ENCODE peak calls at places on chromosomes 13 and 19, in four cellular contexts. I, U, G and D are unnamed samples.

GRCh38 chr19:41377977-41378707 is 1.8 kb downstream of the TMEM91 start:
- DNase-seq in G (peak; percentile 58), I (no peak), U (peak; percentile 90), D (no peak)

GRCh38 chr13:40192516-40193257 is 473.8 kb downstream of the FOXO1 start:
- DNase-seq in U (no peak), G (no peak), I (no peak), D (no peak)

GRCh38 chr13:80850771-80851170 is 509.8 kb upstream of the SPRY2 start:
- DNase-seq in G (no peak), U (peak; percentile 23), I (no peak), D (no peak)

GRCh38 chr19:9917322-9917721 is 19.0 kb downstream of the OLFM2 start:
- DNase-seq in G (peak; percentile 82), U (peak; percentile 91), I (peak; percentile 52), D (peak; percentile 58)

GRCh38 chr19:10424011-10424637 is 3.8 kb downstream of the PDE4A start:
- DNase-seq in U (peak; percentile 87), G (peak; percentile 93), I (peak; percentile 73), D (peak; percentile 64)

GRCh38 chr13:41458187-41458938 is 1.0 kb downstream of the RGCC start:
- DNase-seq in G (no peak), U (peak; percentile 55), I (peak; percentile 52), D (peak; percentile 42)

GRCh38 chr13:26518433-26519084 is 38.9 kb upstream of the WASF3 start:
- DNase-seq in I (no peak), G (no peak), U (peak; percentile 69), D (no peak)

GRCh38 chr13:105273665-105274222 is 1261.7 kb downstream of the EFNB2 start:
- DNase-seq in I (no peak), G (no peak), U (no peak), D (no peak)

GRCh38 chr19:46634045-46634655 is 1.9 kb downstream of the GNG8 start:
- DNase-seq in I (peak; percentile 75), U (peak; percentile 96), G (peak; percentile 86), D (peak; percentile 85)

GRCh38 chr19:11378319-11379189 is 4.1 kb downstream of the SWSAP1 start:
- DNase-seq in G (peak; percentile 64), U (peak; percentile 86), I (peak; percentile 49), D (peak; percentile 80)

GRCh38 chr13:94464771-94465170 is 14.7 kb downstream of the DCT start:
- DNase-seq in U (no peak), I (no peak), G (no peak), D (no peak)

GRCh38 chr13:112756967-112757758 is 67.3 kb downstream of the ATP11A start:
- DNase-seq in I (no peak), U (no peak), G (no peak), D (no peak)

GRCh38 chr13:28231642-28232041 is 93.3 kb downstream of the PAN3 start:
- DNase-seq in I (no peak), G (no peak), U (no peak), D (no peak)

GRCh38 chr19:10395003-10395402 is 8.3 kb downstream of the CDC37 start:
- DNase-seq in G (no peak), U (no peak), I (no peak), D (no peak)

DNA sequence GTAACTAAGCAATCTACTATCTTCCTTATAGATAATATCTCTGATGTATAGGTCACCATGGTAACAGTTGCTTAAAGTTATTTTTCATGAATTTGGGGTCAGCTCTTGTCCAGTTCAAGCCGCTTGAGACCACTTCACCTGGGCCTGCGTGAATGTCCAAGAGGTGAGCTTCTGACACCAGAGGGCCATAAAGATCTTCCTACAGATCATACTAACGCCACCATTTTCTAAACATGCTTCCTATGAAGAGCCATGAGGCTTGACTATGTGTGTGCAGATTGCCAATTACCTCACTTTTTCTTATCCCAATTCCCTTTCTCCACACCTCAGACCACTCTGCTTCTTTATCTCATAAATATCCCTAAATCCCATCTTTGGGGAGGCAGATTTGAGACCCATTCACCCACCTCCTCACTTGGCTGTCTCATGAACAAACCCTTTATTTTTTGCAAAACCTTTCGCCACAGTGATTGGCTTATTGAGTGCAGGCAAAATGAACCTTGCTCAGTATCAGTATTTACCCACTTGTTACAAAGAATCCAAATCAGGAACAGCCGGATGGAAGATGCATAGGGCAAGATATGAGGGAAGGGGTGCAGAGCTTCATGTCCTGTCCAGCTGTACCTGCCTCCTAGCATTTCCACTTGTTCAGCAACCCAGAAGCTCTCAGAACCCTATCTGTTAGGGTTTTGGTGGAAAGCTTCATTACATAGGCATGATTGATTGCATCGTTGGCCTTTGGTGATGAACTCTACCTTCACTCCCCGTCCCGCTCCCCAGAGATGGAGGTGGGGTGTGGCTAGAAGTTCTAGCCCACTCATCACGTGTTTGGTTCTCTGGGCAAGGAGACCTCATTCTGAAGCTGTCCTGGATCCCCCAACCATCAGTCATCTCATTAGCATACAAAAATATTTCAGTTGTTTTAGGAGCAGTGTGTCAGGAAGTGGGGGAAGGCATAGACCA is 34.2 kb downstream of the FAM187B start:
- DNase-seq in U (no peak), I (no peak), G (no peak), D (no peak)
- TF ChIP-seq CTCF in U (peak; percentile 39), I (no peak), G (no peak), D (no peak)

GRCh38 chr19:44757057-44757734 is 8.7 kb downstream of the BCL3 start:
- DNase-seq in I (no peak), G (peak; percentile 65), U (peak; percentile 49), D (no peak)
- TF ChIP-seq EZH2 in I (no peak), G (no peak), U (peak; percentile 68), D (no peak)

GRCh38 chr19:13788991-13789390 is 6.3 kb upstream of the ZSWIM4 start:
- DNase-seq in G (no peak), I (no peak), U (no peak), D (no peak)
- TF ChIP-seq CTCF in G (no peak), I (no peak), U (no peak), D (no peak)

DNA sequence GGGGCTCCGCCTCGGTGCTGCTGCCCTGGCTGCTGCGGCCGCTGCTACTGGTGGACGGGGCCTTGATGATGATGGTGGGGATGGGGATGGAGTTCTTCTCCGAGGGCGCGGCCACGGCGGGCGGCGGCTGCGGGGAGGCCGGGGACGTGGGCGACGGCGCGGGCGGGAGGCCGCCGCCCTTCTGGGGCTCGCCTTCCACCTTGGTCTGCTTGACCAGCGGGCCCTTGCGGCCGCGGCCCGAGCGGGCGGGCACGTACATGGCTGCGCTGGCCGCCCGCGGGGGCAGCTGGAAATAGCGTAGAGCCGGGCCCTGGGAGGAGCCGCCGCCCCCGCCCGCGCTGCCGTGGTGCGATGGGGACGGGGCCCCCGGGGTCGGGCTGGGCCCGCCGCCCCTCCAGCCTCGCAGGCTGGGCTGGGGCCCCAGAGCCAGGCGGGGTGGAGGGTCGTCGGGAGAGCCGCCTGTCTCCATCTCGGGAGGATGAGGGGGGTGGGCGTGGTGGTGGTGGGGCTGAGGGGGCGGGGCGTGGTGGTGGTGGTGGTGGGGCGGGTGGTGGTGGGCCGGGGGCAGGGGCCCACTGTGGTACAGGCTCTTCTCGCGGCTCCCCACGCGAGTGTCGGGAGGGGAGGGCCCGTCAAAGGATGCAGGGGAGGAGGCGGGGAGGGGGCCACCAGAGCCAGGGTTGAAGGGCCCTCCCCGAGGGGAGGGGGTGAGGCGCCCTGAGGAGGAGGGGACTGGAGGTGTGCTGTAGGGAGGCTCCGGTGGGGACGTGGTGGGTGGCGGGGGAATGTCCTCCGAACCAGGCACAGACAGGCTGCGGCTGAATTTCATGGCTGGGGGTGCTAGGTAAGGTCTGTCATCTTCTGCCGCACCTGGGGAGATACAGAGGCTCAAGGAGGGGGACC is 19.4 kb downstream of the C19orf81 start:
- DNase-seq in G (no peak), U (no peak), I (no peak), D (no peak)
- TF ChIP-seq EZH2 in G (no peak), U (peak; percentile 81), I (no peak), D (no peak)

DNA sequence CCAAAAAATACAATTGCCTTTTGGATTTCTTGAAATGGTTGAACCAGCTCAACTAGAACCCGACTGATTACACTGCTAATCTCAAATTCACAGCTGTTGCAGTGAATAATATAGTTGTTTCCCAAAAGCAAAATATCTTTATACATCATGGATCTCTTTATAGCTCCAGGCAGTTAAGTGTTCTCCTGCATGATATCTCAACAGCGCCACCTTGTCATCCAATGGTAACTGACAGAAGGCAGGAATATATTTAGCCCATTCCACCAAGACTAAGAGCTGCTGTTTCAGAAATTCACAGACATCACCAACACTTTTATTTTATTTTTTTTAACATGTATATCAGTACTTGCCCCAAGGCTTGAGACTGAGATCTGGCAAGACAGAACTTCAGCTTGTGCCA is 1141.0 kb upstream of the PRR20A start:
- DNase-seq in G (no peak), I (no peak), U (peak; percentile 69), D (no peak)
- TF ChIP-seq CTCF in G (peak; percentile 42), I (no peak), U (peak; percentile 73), D (no peak)